ENCODE peak calls at places on chromosome 1, in eight cellular contexts. One of them, this sample, is unnamed.
A peak's percentile ranks its signal among the peaks of the same experiment; 100 is the strongest.

GRCh38 chr1:30321996-30322858 is 401.2 kb downstream of the MATN1 start:
- DNase-seq in body of pancreas: no peak
- DNase-seq in IMR-90: no peak
- DNase-seq in ovary: no peak
- DNase-seq in right lobe of liver: no peak
- DNase-seq in adrenal gland: peak; percentile 1
- DNase-seq in heart left ventricle: no peak
- DNase-seq in Peyer's patch: no peak
- DNase-seq in this sample: no peak

GRCh38 chr1:160097911-160098851 is at the start of gene IGSF8:
- DNase-seq in heart left ventricle: peak; percentile 93
- DNase-seq in body of pancreas: peak; percentile 95
- DNase-seq in IMR-90: peak; percentile 69
- DNase-seq in ovary: peak; percentile 91
- DNase-seq in adrenal gland: peak; percentile 94
- DNase-seq in right lobe of liver: peak; percentile 94
- DNase-seq in Peyer's patch: peak; percentile 97
- DNase-seq in this sample: peak; percentile 88

GRCh38 chr1:52368383-52369172 is 2.6 kb upstream of the CC2D1B start:
- DNase-seq in adrenal gland: peak; percentile 65
- DNase-seq in heart left ventricle: peak; percentile 39
- DNase-seq in body of pancreas: peak; percentile 78
- DNase-seq in Peyer's patch: peak; percentile 80
- DNase-seq in IMR-90: peak; percentile 32
- DNase-seq in ovary: peak; percentile 59
- DNase-seq in right lobe of liver: peak; percentile 77
- DNase-seq in this sample: peak; percentile 38

GRCh38 chr1:181739214-181739613 is 255.9 kb downstream of the CACNA1E start:
- DNase-seq in adrenal gland: no peak
- DNase-seq in IMR-90: no peak
- DNase-seq in body of pancreas: no peak
- DNase-seq in heart left ventricle: no peak
- DNase-seq in ovary: no peak
- DNase-seq in right lobe of liver: no peak
- DNase-seq in Peyer's patch: no peak
- DNase-seq in this sample: no peak

GRCh38 chr1:21896652-21897532 is 40.2 kb downstream of the HSPG2 start:
- DNase-seq in Peyer's patch: peak; percentile 77
- DNase-seq in ovary: peak; percentile 57
- DNase-seq in heart left ventricle: peak; percentile 84
- DNase-seq in body of pancreas: peak; percentile 55
- DNase-seq in right lobe of liver: peak; percentile 39
- DNase-seq in adrenal gland: peak; percentile 67
- DNase-seq in IMR-90: no peak
- DNase-seq in this sample: peak; percentile 86

GRCh38 chr1:15156807-15157380 is 3.3 kb downstream of the TMEM51 start:
- DNase-seq in adrenal gland: no peak
- DNase-seq in Peyer's patch: no peak
- DNase-seq in right lobe of liver: no peak
- DNase-seq in body of pancreas: peak; percentile 80
- DNase-seq in ovary: no peak
- DNase-seq in IMR-90: no peak
- DNase-seq in heart left ventricle: no peak
- DNase-seq in this sample: no peak

GRCh38 chr1:116360435-116361173 is 12.4 kb upstream of the ATP1A1 start:
- DNase-seq in right lobe of liver: no peak
- DNase-seq in ovary: no peak
- DNase-seq in IMR-90: peak; percentile 17
- DNase-seq in body of pancreas: no peak
- DNase-seq in Peyer's patch: no peak
- DNase-seq in heart left ventricle: no peak
- DNase-seq in adrenal gland: no peak
- DNase-seq in this sample: no peak

GRCh38 chr1:24317081-24317480 is 2.1 kb upstream of the GRHL3 start:
- DNase-seq in adrenal gland: no peak
- DNase-seq in IMR-90: no peak
- DNase-seq in ovary: no peak
- DNase-seq in heart left ventricle: no peak
- DNase-seq in body of pancreas: no peak
- DNase-seq in right lobe of liver: no peak
- DNase-seq in Peyer's patch: no peak
- DNase-seq in this sample: no peak

GRCh38 chr1:234499119-234500039 is 20.4 kb upstream of the TARBP1 start:
- DNase-seq in ovary: peak; percentile 93
- DNase-seq in heart left ventricle: peak; percentile 91
- DNase-seq in IMR-90: peak; percentile 86
- DNase-seq in adrenal gland: peak; percentile 90
- DNase-seq in right lobe of liver: peak; percentile 92
- DNase-seq in body of pancreas: peak; percentile 92
- DNase-seq in Peyer's patch: peak; percentile 95
- DNase-seq in this sample: peak; percentile 90

GRCh38 chr1:63698001-63698838 is 75.6 kb upstream of the ROR1 start:
- DNase-seq in IMR-90: peak; percentile 33
- DNase-seq in right lobe of liver: no peak
- DNase-seq in ovary: no peak
- DNase-seq in heart left ventricle: peak; percentile 69
- DNase-seq in Peyer's patch: no peak
- DNase-seq in body of pancreas: peak; percentile 71
- DNase-seq in adrenal gland: peak; percentile 35
- DNase-seq in this sample: no peak

GRCh38 chr1:18875107-18875795 is 15.8 kb upstream of the TAS1R2 start:
- DNase-seq in Peyer's patch: peak; percentile 89
- DNase-seq in body of pancreas: peak; percentile 83
- DNase-seq in ovary: peak; percentile 77
- DNase-seq in adrenal gland: peak; percentile 84
- DNase-seq in IMR-90: peak; percentile 77
- DNase-seq in heart left ventricle: peak; percentile 56
- DNase-seq in right lobe of liver: peak; percentile 63
- DNase-seq in this sample: peak; percentile 71

GRCh38 chr1:12132078-12132477 is 34.7 kb upstream of the TNFRSF1B start:
- DNase-seq in IMR-90: peak; percentile 57
- DNase-seq in Peyer's patch: no peak
- DNase-seq in right lobe of liver: peak; percentile 68
- DNase-seq in heart left ventricle: no peak
- DNase-seq in adrenal gland: no peak
- DNase-seq in ovary: no peak
- DNase-seq in body of pancreas: no peak
- DNase-seq in this sample: no peak

GRCh38 chr1:12478612-12478985 is 139.4 kb downstream of the DHRS3 start:
- DNase-seq in body of pancreas: no peak
- DNase-seq in Peyer's patch: peak; percentile 75
- DNase-seq in adrenal gland: no peak
- DNase-seq in IMR-90: no peak
- DNase-seq in ovary: peak; percentile 57
- DNase-seq in right lobe of liver: no peak
- DNase-seq in heart left ventricle: no peak
- DNase-seq in this sample: peak; percentile 73

GRCh38 chr1:32361674-32362473 is 411 bp downstream of the FAM229A start:
- DNase-seq in body of pancreas: peak; percentile 53
- DNase-seq in ovary: peak; percentile 85
- DNase-seq in adrenal gland: peak; percentile 68
- DNase-seq in Peyer's patch: peak; percentile 63
- DNase-seq in IMR-90: no peak
- DNase-seq in right lobe of liver: peak; percentile 79
- DNase-seq in heart left ventricle: peak; percentile 62
- DNase-seq in this sample: no peak

GRCh38 chr1:41359211-41360073 is 1.8 kb upstream of the FOXO6 start:
- DNase-seq in Peyer's patch: peak; percentile 45
- DNase-seq in body of pancreas: peak; percentile 34
- DNase-seq in right lobe of liver: no peak
- DNase-seq in IMR-90: no peak
- DNase-seq in ovary: peak; percentile 36
- DNase-seq in heart left ventricle: no peak
- DNase-seq in adrenal gland: peak; percentile 37
- DNase-seq in this sample: no peak

GRCh38 chr1:59499273-59499955 is 202.5 kb downstream of the FGGY start:
- DNase-seq in IMR-90: no peak
- DNase-seq in body of pancreas: no peak
- DNase-seq in Peyer's patch: no peak
- DNase-seq in ovary: no peak
- DNase-seq in right lobe of liver: no peak
- DNase-seq in heart left ventricle: no peak
- DNase-seq in adrenal gland: no peak
- DNase-seq in this sample: no peak

GRCh38 chr1:205630651-205631009 is 1.2 kb downstream of the ELK4 start:
- DNase-seq in IMR-90: no peak
- DNase-seq in right lobe of liver: no peak
- DNase-seq in body of pancreas: no peak
- DNase-seq in adrenal gland: no peak
- DNase-seq in Peyer's patch: no peak
- DNase-seq in heart left ventricle: no peak
- DNase-seq in ovary: no peak
- DNase-seq in this sample: no peak

GRCh38 chr1:174932587-174932986 is 67.2 kb upstream of the CACYBP start:
- DNase-seq in heart left ventricle: no peak
- DNase-seq in adrenal gland: no peak
- DNase-seq in body of pancreas: no peak
- DNase-seq in Peyer's patch: no peak
- DNase-seq in ovary: no peak
- DNase-seq in IMR-90: no peak
- DNase-seq in right lobe of liver: no peak
- DNase-seq in this sample: no peak

GRCh38 chr1:174942547-174943255 is 57.0 kb upstream of the CACYBP start:
- DNase-seq in adrenal gland: no peak
- DNase-seq in right lobe of liver: peak; percentile 47
- DNase-seq in Peyer's patch: no peak
- DNase-seq in IMR-90: no peak
- DNase-seq in ovary: no peak
- DNase-seq in heart left ventricle: no peak
- DNase-seq in body of pancreas: no peak
- DNase-seq in this sample: no peak

GRCh38 chr1:174939771-174940545 is 59.8 kb upstream of the CACYBP start:
- DNase-seq in IMR-90: no peak
- DNase-seq in ovary: no peak
- DNase-seq in right lobe of liver: no peak
- DNase-seq in heart left ventricle: no peak
- DNase-seq in Peyer's patch: no peak
- DNase-seq in adrenal gland: no peak
- DNase-seq in body of pancreas: no peak
- DNase-seq in this sample: no peak

GRCh38 chr1:174940776-174941175 is 59.0 kb upstream of the CACYBP start:
- DNase-seq in body of pancreas: no peak
- DNase-seq in adrenal gland: no peak
- DNase-seq in IMR-90: no peak
- DNase-seq in right lobe of liver: no peak
- DNase-seq in ovary: no peak
- DNase-seq in heart left ventricle: no peak
- DNase-seq in Peyer's patch: no peak
- DNase-seq in this sample: no peak

GRCh38 chr1:174938306-174939000 is 61.3 kb upstream of the CACYBP start:
- DNase-seq in right lobe of liver: no peak
- DNase-seq in IMR-90: no peak
- DNase-seq in heart left ventricle: no peak
- DNase-seq in body of pancreas: no peak
- DNase-seq in Peyer's patch: no peak
- DNase-seq in ovary: no peak
- DNase-seq in adrenal gland: no peak
- DNase-seq in this sample: no peak
- H3K27ac ChIP-seq in right lobe of liver: no peak overlapping the region
- H3K27ac ChIP-seq in IMR-90: no peak overlapping the region
- H3K27ac ChIP-seq in heart left ventricle: no peak overlapping the region
- H3K27ac ChIP-seq in body of pancreas: peak overlapping the region; percentile 42
- H3K27ac ChIP-seq in Peyer's patch: no peak overlapping the region
- H3K27ac ChIP-seq in ovary: no peak overlapping the region
- H3K27ac ChIP-seq in adrenal gland: no peak overlapping the region
- H3K27ac ChIP-seq in this sample: no peak overlapping the region

GRCh38 chr1:36151845-36152203 is 2.5 kb upstream of the TRAPPC3 start:
- DNase-seq in Peyer's patch: peak; percentile 79
- DNase-seq in ovary: peak; percentile 50
- DNase-seq in adrenal gland: no peak
- DNase-seq in body of pancreas: no peak
- DNase-seq in IMR-90: no peak
- DNase-seq in heart left ventricle: no peak
- DNase-seq in right lobe of liver: no peak
- DNase-seq in this sample: peak; percentile 30

GRCh38 chr1:36151133-36151844 is 2.0 kb upstream of the TRAPPC3 start:
- DNase-seq in ovary: no peak
- DNase-seq in right lobe of liver: no peak
- DNase-seq in IMR-90: no peak
- DNase-seq in heart left ventricle: no peak
- DNase-seq in Peyer's patch: no peak
- DNase-seq in body of pancreas: no peak
- DNase-seq in adrenal gland: no peak
- DNase-seq in this sample: no peak

GRCh38 chr1:36149973-36150295 is 648 bp upstream of the TRAPPC3 start:
- DNase-seq in Peyer's patch: no peak
- DNase-seq in right lobe of liver: no peak
- DNase-seq in ovary: no peak
- DNase-seq in adrenal gland: no peak
- DNase-seq in IMR-90: no peak
- DNase-seq in body of pancreas: no peak
- DNase-seq in heart left ventricle: no peak
- DNase-seq in this sample: no peak

GRCh38 chr1:36149237-36149972 is at the start of gene TRAPPC3:
- DNase-seq in Peyer's patch: peak; percentile 100
- DNase-seq in ovary: peak; percentile 100
- DNase-seq in IMR-90: peak; percentile 100
- DNase-seq in adrenal gland: peak; percentile 100
- DNase-seq in body of pancreas: peak; percentile 100
- DNase-seq in right lobe of liver: peak; percentile 100
- DNase-seq in heart left ventricle: peak; percentile 100
- DNase-seq in this sample: peak; percentile 100

GRCh38 chr1:36150296-36151132 is 1.2 kb upstream of the TRAPPC3 start:
- DNase-seq in ovary: peak; percentile 87
- DNase-seq in IMR-90: peak; percentile 95
- DNase-seq in adrenal gland: peak; percentile 92
- DNase-seq in Peyer's patch: peak; percentile 95
- DNase-seq in heart left ventricle: peak; percentile 93
- DNase-seq in body of pancreas: peak; percentile 97
- DNase-seq in right lobe of liver: peak; percentile 93
- DNase-seq in this sample: peak; percentile 94
- TF ChIP-seq POLR2A in ovary: no peak
- TF ChIP-seq POLR2A in IMR-90: peak; percentile 81
- TF ChIP-seq POLR2A in adrenal gland: peak; percentile 84
- TF ChIP-seq POLR2A in Peyer's patch: peak; percentile 68
- TF ChIP-seq POLR2A in heart left ventricle: no peak
- TF ChIP-seq POLR2A in body of pancreas: peak; percentile 82
- TF ChIP-seq POLR2A in right lobe of liver: peak; percentile 70
- TF ChIP-seq POLR2A in this sample: peak; percentile 74

DNA sequence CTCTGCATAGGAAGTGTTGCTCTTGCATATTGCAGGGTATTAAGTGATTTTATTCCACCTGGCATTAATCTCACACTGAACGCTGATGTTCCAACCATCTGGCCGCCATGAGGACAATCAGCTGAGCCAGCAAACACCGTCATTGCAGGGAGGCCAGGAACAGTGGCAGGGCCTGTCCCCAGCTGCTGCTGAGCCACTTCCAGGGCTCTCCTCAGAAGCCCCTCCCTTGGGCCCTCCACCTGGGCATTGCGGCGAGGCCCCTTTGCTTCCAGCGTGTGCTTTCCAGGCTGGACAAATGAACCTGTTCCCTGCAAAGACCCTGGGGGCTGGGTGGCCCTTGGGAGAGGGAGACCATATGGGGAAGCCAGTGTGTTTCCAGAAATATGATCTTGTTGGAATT is 171.6 kb upstream of the C1orf174 start:
- DNase-seq in body of pancreas: peak; percentile 20
- DNase-seq in ovary: no peak
- DNase-seq in heart left ventricle: no peak
- DNase-seq in Peyer's patch: no peak
- DNase-seq in IMR-90: no peak
- DNase-seq in adrenal gland: no peak
- DNase-seq in right lobe of liver: no peak
- DNase-seq in this sample: no peak
- H3K9me3 ChIP-seq in body of pancreas: no peaks in the 10 kb centered on the region
- H3K9me3 ChIP-seq in ovary: no peaks in the 10 kb centered on the region
- H3K9me3 ChIP-seq in heart left ventricle: no peaks in the 10 kb centered on the region
- H3K9me3 ChIP-seq in Peyer's patch: no peaks in the 10 kb centered on the region
- H3K9me3 ChIP-seq in IMR-90: peaks cover 40% of the 10 kb centered on the region
- H3K9me3 ChIP-seq in adrenal gland: no peaks in the 10 kb centered on the region
- H3K9me3 ChIP-seq in right lobe of liver: no peaks in the 10 kb centered on the region
- H3K9me3 ChIP-seq in this sample: no peaks in the 10 kb centered on the region

GRCh38 chr1:8317647-8318360 is at the start of gene SLC45A1:
- DNase-seq in body of pancreas: peak; percentile 68
- DNase-seq in ovary: peak; percentile 88
- DNase-seq in heart left ventricle: peak; percentile 85
- DNase-seq in IMR-90: peak; percentile 57
- DNase-seq in right lobe of liver: peak; percentile 74
- DNase-seq in Peyer's patch: peak; percentile 90
- DNase-seq in adrenal gland: peak; percentile 80
- DNase-seq in this sample: peak; percentile 53
- H3K27ac ChIP-seq in body of pancreas: no peak within 1 kb of the TSS
- H3K27ac ChIP-seq in ovary: no peak within 1 kb of the TSS
- H3K27ac ChIP-seq in heart left ventricle: peak within 1 kb of the TSS; percentile 69
- H3K27ac ChIP-seq in IMR-90: peak within 1 kb of the TSS; percentile 20
- H3K27ac ChIP-seq in right lobe of liver: no peak within 1 kb of the TSS
- H3K27ac ChIP-seq in Peyer's patch: peak within 1 kb of the TSS; percentile 62
- H3K27ac ChIP-seq in adrenal gland: peak within 1 kb of the TSS; percentile 47
- H3K27ac ChIP-seq in this sample: peak within 1 kb of the TSS; percentile 49